ENCODE peak calls at places on chromosome 3, in eight cellular contexts. One of them, this sample, is unnamed.

GRCh38 chr3:29515451-29515850 is 234.6 kb downstream of the RBMS3 start:
- DNase-seq in GM23338: peak
- DNase-seq in body of pancreas: no peak
- DNase-seq in cardiac muscle cell: no peak
- DNase-seq in H9: peak
- DNase-seq in CD4-positive, alpha-beta T cell: no peak
- DNase-seq in mammary epithelial cell: peak
- DNase-seq in psoas muscle: no peak
- DNase-seq in this sample: no peak

GRCh38 chr3:127690823-127691452 is 18.2 kb downstream of the ABTB1 start:
- DNase-seq in body of pancreas: peak
- DNase-seq in GM23338: peak
- DNase-seq in CD4-positive, alpha-beta T cell: no peak
- DNase-seq in mammary epithelial cell: peak
- DNase-seq in psoas muscle: peak
- DNase-seq in H9: peak
- DNase-seq in cardiac muscle cell: peak
- DNase-seq in this sample: no peak

GRCh38 chr3:108091498-108092259 is 848 bp upstream of the CD47 start:
- DNase-seq in body of pancreas: peak
- DNase-seq in mammary epithelial cell: no peak
- DNase-seq in GM23338: peak
- DNase-seq in psoas muscle: no peak
- DNase-seq in cardiac muscle cell: no peak
- DNase-seq in H9: peak
- DNase-seq in CD4-positive, alpha-beta T cell: peak
- DNase-seq in this sample: peak

GRCh38 chr3:139629033-139629432 is 48.7 kb downstream of the NMNAT3 start:
- DNase-seq in CD4-positive, alpha-beta T cell: no peak
- DNase-seq in psoas muscle: no peak
- DNase-seq in body of pancreas: peak
- DNase-seq in H9: peak
- DNase-seq in GM23338: peak
- DNase-seq in cardiac muscle cell: no peak
- DNase-seq in mammary epithelial cell: peak
- DNase-seq in this sample: no peak

GRCh38 chr3:61778095-61778494 is 216.7 kb downstream of the PTPRG start:
- DNase-seq in H9: no peak
- DNase-seq in body of pancreas: no peak
- DNase-seq in CD4-positive, alpha-beta T cell: no peak
- DNase-seq in psoas muscle: no peak
- DNase-seq in cardiac muscle cell: peak
- DNase-seq in GM23338: peak
- DNase-seq in mammary epithelial cell: no peak
- DNase-seq in this sample: no peak

GRCh38 chr3:104561324-104561723 is 805.4 kb upstream of the ALCAM start:
- DNase-seq in psoas muscle: no peak
- DNase-seq in H9: no peak
- DNase-seq in cardiac muscle cell: no peak
- DNase-seq in GM23338: no peak
- DNase-seq in mammary epithelial cell: no peak
- DNase-seq in CD4-positive, alpha-beta T cell: no peak
- DNase-seq in body of pancreas: no peak
- DNase-seq in this sample: no peak

GRCh38 chr3:182969277-182969676 is 11.1 kb downstream of the DCUN1D1 start:
- DNase-seq in cardiac muscle cell: no peak
- DNase-seq in psoas muscle: no peak
- DNase-seq in H9: no peak
- DNase-seq in mammary epithelial cell: peak
- DNase-seq in GM23338: no peak
- DNase-seq in body of pancreas: no peak
- DNase-seq in CD4-positive, alpha-beta T cell: no peak
- DNase-seq in this sample: no peak

GRCh38 chr3:52537726-52538421 is 1.5 kb downstream of the UQCC5 start:
- DNase-seq in H9: no peak
- DNase-seq in psoas muscle: no peak
- DNase-seq in CD4-positive, alpha-beta T cell: no peak
- DNase-seq in cardiac muscle cell: no peak
- DNase-seq in mammary epithelial cell: no peak
- DNase-seq in GM23338: no peak
- DNase-seq in body of pancreas: no peak
- DNase-seq in this sample: no peak

GRCh38 chr3:54968546-54969172 is 40.8 kb upstream of the LRTM1 start:
- DNase-seq in cardiac muscle cell: no peak
- DNase-seq in psoas muscle: no peak
- DNase-seq in body of pancreas: no peak
- DNase-seq in CD4-positive, alpha-beta T cell: no peak
- DNase-seq in mammary epithelial cell: no peak
- DNase-seq in H9: no peak
- DNase-seq in GM23338: no peak
- DNase-seq in this sample: no peak

GRCh38 chr3:195697582-195698324 is 23.0 kb upstream of the MUC20 start:
- DNase-seq in body of pancreas: no peak
- DNase-seq in psoas muscle: no peak
- DNase-seq in mammary epithelial cell: peak
- DNase-seq in H9: peak
- DNase-seq in CD4-positive, alpha-beta T cell: no peak
- DNase-seq in GM23338: peak
- DNase-seq in cardiac muscle cell: no peak
- DNase-seq in this sample: no peak

GRCh38 chr3:155676252-155676981 is 68.5 kb downstream of the PLCH1 start:
- DNase-seq in H9: no peak
- DNase-seq in GM23338: peak
- DNase-seq in cardiac muscle cell: peak
- DNase-seq in mammary epithelial cell: peak
- DNase-seq in psoas muscle: peak
- DNase-seq in CD4-positive, alpha-beta T cell: no peak
- DNase-seq in body of pancreas: peak
- DNase-seq in this sample: peak

GRCh38 chr3:108124337-108125150 is 33.7 kb upstream of the CD47 start:
- DNase-seq in H9: no peak
- DNase-seq in psoas muscle: no peak
- DNase-seq in body of pancreas: no peak
- DNase-seq in mammary epithelial cell: no peak
- DNase-seq in cardiac muscle cell: no peak
- DNase-seq in CD4-positive, alpha-beta T cell: peak
- DNase-seq in GM23338: peak
- DNase-seq in this sample: no peak

GRCh38 chr3:94036909-94037507 is 8.6 kb upstream of the STX19 start:
- DNase-seq in cardiac muscle cell: no peak
- DNase-seq in GM23338: peak
- DNase-seq in CD4-positive, alpha-beta T cell: no peak
- DNase-seq in H9: no peak
- DNase-seq in mammary epithelial cell: peak
- DNase-seq in body of pancreas: no peak
- DNase-seq in psoas muscle: no peak
- DNase-seq in this sample: no peak

GRCh38 chr3:42747581-42747980 is 25.5 kb downstream of the CCDC13 start:
- DNase-seq in CD4-positive, alpha-beta T cell: peak
- DNase-seq in cardiac muscle cell: no peak
- DNase-seq in mammary epithelial cell: no peak
- DNase-seq in body of pancreas: no peak
- DNase-seq in GM23338: no peak
- DNase-seq in psoas muscle: no peak
- DNase-seq in H9: peak
- DNase-seq in this sample: no peak

GRCh38 chr3:58459160-58459559 is 25.5 kb upstream of the PDHB start:
- DNase-seq in GM23338: no peak
- DNase-seq in body of pancreas: no peak
- DNase-seq in cardiac muscle cell: no peak
- DNase-seq in CD4-positive, alpha-beta T cell: no peak
- DNase-seq in H9: no peak
- DNase-seq in psoas muscle: no peak
- DNase-seq in mammary epithelial cell: peak
- DNase-seq in this sample: no peak

GRCh38 chr3:113668015-113668414 is 28.4 kb downstream of the USF3 start:
- DNase-seq in mammary epithelial cell: no peak
- DNase-seq in CD4-positive, alpha-beta T cell: no peak
- DNase-seq in body of pancreas: no peak
- DNase-seq in cardiac muscle cell: no peak
- DNase-seq in GM23338: no peak
- DNase-seq in H9: no peak
- DNase-seq in psoas muscle: no peak
- DNase-seq in this sample: no peak

GRCh38 chr3:162799910-162800309 is 1303.3 kb downstream of the OTOL1 start:
- DNase-seq in mammary epithelial cell: no peak
- DNase-seq in GM23338: peak
- DNase-seq in psoas muscle: no peak
- DNase-seq in cardiac muscle cell: no peak
- DNase-seq in CD4-positive, alpha-beta T cell: no peak
- DNase-seq in H9: no peak
- DNase-seq in body of pancreas: no peak
- DNase-seq in this sample: no peak

GRCh38 chr3:27025718-27026117 is 343.5 kb downstream of the NEK10 start:
- DNase-seq in psoas muscle: no peak
- DNase-seq in cardiac muscle cell: no peak
- DNase-seq in mammary epithelial cell: no peak
- DNase-seq in GM23338: peak
- DNase-seq in body of pancreas: no peak
- DNase-seq in H9: peak
- DNase-seq in CD4-positive, alpha-beta T cell: no peak
- DNase-seq in this sample: no peak

GRCh38 chr3:98013428-98014349 is 21.4 kb downstream of the GABRR3 start:
- DNase-seq in cardiac muscle cell: no peak
- DNase-seq in body of pancreas: no peak
- DNase-seq in H9: no peak
- DNase-seq in GM23338: no peak
- DNase-seq in psoas muscle: no peak
- DNase-seq in CD4-positive, alpha-beta T cell: no peak
- DNase-seq in mammary epithelial cell: peak
- DNase-seq in this sample: no peak
- TF ChIP-seq CTCF in cardiac muscle cell: no peak
- TF ChIP-seq CTCF in body of pancreas: no peak
- TF ChIP-seq CTCF in H9: no peak
- TF ChIP-seq CTCF in GM23338: no peak
- TF ChIP-seq CTCF in psoas muscle: no peak
- TF ChIP-seq CTCF in CD4-positive, alpha-beta T cell: no peak
- TF ChIP-seq CTCF in mammary epithelial cell: no peak
- TF ChIP-seq CTCF in this sample: no peak

DNA sequence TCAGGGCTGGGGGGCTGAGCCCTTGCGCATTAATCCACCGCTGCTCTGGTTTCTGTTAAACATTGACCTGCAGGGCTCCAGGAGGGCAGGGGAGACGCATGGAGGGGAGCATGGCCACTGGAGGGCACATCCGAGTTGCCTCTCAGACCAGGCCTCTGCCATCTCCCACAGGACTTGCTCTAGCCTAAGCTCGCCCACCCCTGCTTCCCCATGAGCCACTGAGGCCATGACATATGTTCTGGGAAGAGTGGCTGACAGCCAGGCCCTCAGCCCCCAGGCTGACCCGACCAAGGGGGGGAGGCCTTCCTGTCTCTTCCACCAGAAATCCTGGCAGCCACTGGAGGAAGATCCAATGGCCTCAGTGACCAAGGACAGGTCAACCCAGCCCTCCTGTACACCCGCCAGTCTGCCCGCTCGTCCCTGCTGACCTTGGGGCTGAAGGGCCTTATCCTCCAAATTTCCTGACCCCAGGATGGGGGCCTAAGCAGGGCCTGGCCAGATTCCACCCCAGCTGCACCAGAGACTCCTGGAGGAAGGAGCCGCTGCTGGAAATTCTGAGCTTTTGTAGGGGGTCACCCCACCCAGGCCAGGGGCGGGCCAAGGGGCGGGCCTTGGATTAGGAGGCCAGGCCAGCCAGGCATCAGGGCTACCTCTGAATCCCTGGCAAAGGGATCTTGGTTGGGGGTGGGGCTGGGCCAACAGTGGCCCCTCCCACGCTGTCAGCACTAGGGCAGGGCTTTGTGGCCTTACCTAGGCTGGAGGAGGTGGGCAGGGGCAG is at the start of gene HYAL1:
- DNase-seq in H9: peak
- DNase-seq in CD4-positive, alpha-beta T cell: no peak
- DNase-seq in psoas muscle: peak
- DNase-seq in body of pancreas: peak
- DNase-seq in mammary epithelial cell: no peak
- DNase-seq in GM23338: peak
- DNase-seq in cardiac muscle cell: peak
- DNase-seq in this sample: no peak
- H3K27ac ChIP-seq in H9: no peak
- H3K27ac ChIP-seq in CD4-positive, alpha-beta T cell: no peak
- H3K27ac ChIP-seq in psoas muscle: peak
- H3K27ac ChIP-seq in body of pancreas: peak
- H3K27ac ChIP-seq in mammary epithelial cell: peak
- H3K27ac ChIP-seq in GM23338: peak
- H3K27ac ChIP-seq in cardiac muscle cell: peak
- H3K27ac ChIP-seq in this sample: peak

DNA sequence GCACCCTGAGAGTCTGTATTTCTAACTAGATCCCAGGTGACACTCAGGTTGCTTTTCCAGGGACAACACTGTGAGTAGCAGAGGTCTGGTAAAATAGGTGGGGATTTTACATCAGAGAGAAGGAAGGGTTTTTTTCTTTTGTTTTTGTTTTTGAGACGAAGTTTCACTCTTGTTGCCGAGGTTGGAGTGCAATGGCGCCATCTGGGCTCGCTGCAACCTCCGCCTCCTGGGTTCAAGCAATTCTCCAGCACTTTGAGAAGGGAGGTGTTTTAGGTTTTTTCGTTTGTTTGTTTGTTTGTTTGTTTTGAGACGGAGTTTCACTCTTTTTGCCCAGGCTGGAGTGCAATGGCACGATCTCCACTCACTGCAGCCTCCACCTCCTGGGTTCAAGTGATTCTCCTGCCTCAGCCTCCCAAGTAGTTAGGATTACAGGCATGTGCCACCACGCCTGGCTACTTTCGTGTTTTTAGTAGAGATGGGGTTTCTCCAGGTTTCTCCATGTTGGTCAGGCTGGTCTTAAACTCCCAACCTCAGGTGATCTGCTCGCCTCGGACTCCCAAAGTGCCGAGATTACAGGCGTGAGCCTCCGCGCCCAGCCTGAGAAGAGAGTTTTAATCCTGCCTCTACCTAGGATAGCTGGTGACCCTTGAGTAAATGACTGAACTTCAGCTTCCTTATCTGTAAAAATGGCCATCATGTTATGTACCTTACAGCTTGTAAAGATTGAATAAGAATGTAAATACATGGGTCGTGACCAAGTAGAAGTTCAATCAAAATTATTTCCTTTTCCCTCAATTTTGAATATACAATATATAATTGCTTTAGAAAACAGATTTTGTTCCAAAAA is 95.9 kb upstream of the FNDC3B start:
- DNase-seq in GM23338: no peak
- DNase-seq in CD4-positive, alpha-beta T cell: no peak
- DNase-seq in mammary epithelial cell: no peak
- DNase-seq in body of pancreas: no peak
- DNase-seq in cardiac muscle cell: no peak
- DNase-seq in H9: no peak
- DNase-seq in psoas muscle: no peak
- DNase-seq in this sample: no peak
- TF ChIP-seq CTCF in GM23338: peak
- TF ChIP-seq CTCF in CD4-positive, alpha-beta T cell: no peak
- TF ChIP-seq CTCF in mammary epithelial cell: no peak
- TF ChIP-seq CTCF in body of pancreas: no peak
- TF ChIP-seq CTCF in cardiac muscle cell: no peak
- TF ChIP-seq CTCF in H9: peak
- TF ChIP-seq CTCF in psoas muscle: no peak
- TF ChIP-seq CTCF in this sample: no peak

DNA sequence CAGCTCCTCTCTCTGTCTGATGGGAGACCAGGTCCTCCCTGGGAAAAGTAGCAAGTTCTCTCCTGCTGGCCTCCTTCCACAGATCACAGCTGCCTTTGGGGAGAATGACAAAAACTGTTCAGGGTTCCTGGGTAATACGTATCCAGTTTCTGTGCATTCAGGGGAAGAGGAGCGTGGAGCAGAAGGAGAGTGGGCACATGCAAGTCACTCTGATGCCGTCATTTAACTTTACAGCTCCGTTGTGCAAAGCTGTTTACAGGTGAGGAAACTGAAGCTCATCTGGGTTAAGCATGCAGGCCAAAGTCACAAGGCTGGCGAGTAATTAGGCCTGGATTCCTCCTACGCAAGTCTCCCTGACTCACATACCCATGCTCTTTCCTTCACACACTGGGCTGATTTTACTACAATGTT is 7.5 kb upstream of the TM4SF1 start:
- DNase-seq in mammary epithelial cell: peak
- DNase-seq in cardiac muscle cell: no peak
- DNase-seq in CD4-positive, alpha-beta T cell: no peak
- DNase-seq in body of pancreas: peak
- DNase-seq in psoas muscle: no peak
- DNase-seq in GM23338: no peak
- DNase-seq in H9: no peak
- DNase-seq in this sample: no peak
- H3K27ac ChIP-seq in mammary epithelial cell: peak
- H3K27ac ChIP-seq in cardiac muscle cell: no peak
- H3K27ac ChIP-seq in CD4-positive, alpha-beta T cell: no peak
- H3K27ac ChIP-seq in body of pancreas: peak
- H3K27ac ChIP-seq in psoas muscle: peak
- H3K27ac ChIP-seq in GM23338: no peak
- H3K27ac ChIP-seq in H9: no peak
- H3K27ac ChIP-seq in this sample: no peak